ENCODE peak calls at places on chromosome 21, in five cellular contexts. P is OCI-LY7, W is GM23338, G is RWPE1, R is left lung. I is an unnamed sample.

GRCh38 chr21:42563261-42564045 is 49.8 kb downstream of the SLC37A1 start:
- DNase-seq in P (no peak), W (no peak), R (peak), G (peak), I (no peak)

GRCh38 chr21:44331650-44332306 is 7.4 kb downstream of the CFAP410 start:
- DNase-seq in W (no peak), R (no peak), P (no peak), G (peak), I (no peak)

GRCh38 chr21:44487831-44488230 is 32.5 kb downstream of the LRRC3 start:
- DNase-seq in W (peak), R (no peak), P (peak), G (no peak), I (no peak)

GRCh38 chr21:36706951-36707762 is 8.2 kb downstream of the SIM2 start:
- DNase-seq in R (no peak), W (peak), G (no peak), P (no peak), I (no peak)

GRCh38 chr21:31658053-31658452 is 1.4 kb upstream of the SOD1 start:
- DNase-seq in R (no peak), W (no peak), P (no peak), G (no peak), I (no peak)

GRCh38 chr21:27532081-27532480 is 565.2 kb upstream of the ADAMTS5 start:
- DNase-seq in G (no peak), R (no peak), P (no peak), W (no peak), I (peak)

GRCh38 chr21:8989883-8990325 is 1531.5 kb upstream of the TPTE start:
- DNase-seq in R (no peak), W (peak), P (no peak), G (no peak), I (no peak)

GRCh38 chr21:42105476-42105875 is 34.4 kb downstream of the UMODL1 start:
- DNase-seq in G (no peak), W (no peak), R (no peak), P (no peak), I (no peak)

GRCh38 chr21:44509539-44509938 is 30.5 kb downstream of the KRTAP10-1 start:
- DNase-seq in P (peak), G (peak), W (no peak), R (peak), I (peak)

GRCh38 chr21:42276076-42276475 is 39.1 kb downstream of the TFF3 start:
- DNase-seq in P (no peak), R (no peak), G (no peak), W (no peak), I (no peak)

GRCh38 chr21:31318971-31319370 is 25.1 kb downstream of the TIAM1 start:
- DNase-seq in P (no peak), R (no peak), W (no peak), G (no peak), I (no peak)

GRCh38 chr21:42258150-42258884 is 39.4 kb downstream of the ABCG1 start:
- DNase-seq in W (peak), G (peak), P (peak), R (peak), I (peak)

GRCh38 chr21:42120056-42120903 is 49.2 kb downstream of the UMODL1 start:
- DNase-seq in P (peak), W (no peak), G (no peak), R (no peak), I (peak)

GRCh38 chr21:18142639-18143038 is 102.0 kb upstream of the CHODL start:
- DNase-seq in R (no peak), G (no peak), W (no peak), P (no peak), I (no peak)

GRCh38 chr21:41796476-41797080 is 29.7 kb upstream of the RIPK4 start:
- DNase-seq in W (no peak), R (no peak), G (no peak), P (no peak), I (no peak)

GRCh38 chr21:36422279-36423098 is 37.3 kb downstream of the CHAF1B start:
- DNase-seq in W (peak), P (peak), R (peak), G (peak), I (peak)

GRCh38 chr21:15557925-15558324 is 171.9 kb upstream of the USP25 start:
- DNase-seq in R (no peak), P (peak), W (no peak), G (no peak), I (no peak)
- H3K27ac ChIP-seq in R (no peak), P (no peak), W (no peak), G (no peak), I (no peak)

GRCh38 chr21:45926281-45926680 is 55.3 kb upstream of the COL6A1 start:
- DNase-seq in G (no peak), R (no peak), P (no peak), W (peak), I (no peak)
- TF ChIP-seq CTCF in G (no peak), R (no peak), P (no peak), W (peak), I (no peak)

GRCh38 chr21:28769683-28770082 is 223.0 kb downstream of the LTN1 start:
- DNase-seq in W (no peak), R (no peak), G (no peak), P (no peak), I (no peak)
- H3K27ac ChIP-seq in W (no peak), R (peak), G (no peak), P (no peak), I (no peak)

GRCh38 chr21:45698493-45698947 is 55.0 kb downstream of the PCBP3 start:
- DNase-seq in G (peak), P (no peak), R (peak), W (no peak), I (peak)

GRCh38 chr21:45699966-45700365 is 56.4 kb downstream of the PCBP3 start:
- DNase-seq in P (no peak), W (no peak), R (no peak), G (no peak), I (no peak)

GRCh38 chr21:45699251-45699942 is 55.9 kb downstream of the PCBP3 start:
- DNase-seq in R (no peak), P (no peak), G (no peak), W (no peak), I (no peak)

GRCh38 chr21:45700461-45700860 is 56.9 kb downstream of the PCBP3 start:
- DNase-seq in G (no peak), R (no peak), W (no peak), P (no peak), I (no peak)

DNA sequence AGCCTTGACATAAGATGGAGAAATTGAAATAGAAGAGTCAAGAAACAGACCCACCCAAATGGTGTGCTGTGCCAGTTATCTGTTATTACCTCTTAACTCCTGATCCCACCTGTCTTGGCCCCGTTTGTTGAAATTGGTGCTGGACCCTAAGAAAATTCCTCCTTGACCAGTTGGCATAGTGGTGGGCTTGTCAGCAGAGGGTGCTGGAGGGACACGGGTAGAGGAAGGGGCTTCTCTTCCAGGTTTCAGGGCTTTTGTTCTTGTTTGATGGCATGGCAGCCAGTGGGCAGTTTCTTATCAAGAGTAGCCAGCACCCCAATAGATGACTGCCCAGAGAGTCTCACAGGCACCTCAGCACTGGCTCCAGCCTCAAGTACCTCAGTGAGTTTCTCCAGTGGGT is 51.6 kb downstream of the PCBP3 start:
- DNase-seq in R (no peak), W (peak), P (no peak), G (no peak), I (no peak)
- TF ChIP-seq CTCF in R (no peak), W (peak), P (peak), G (no peak), I (peak)

GRCh38 chr21:38489729-38490128 is 8.5 kb downstream of the ERG start:
- DNase-seq in W (no peak), R (no peak), P (no peak), G (no peak), I (no peak)
- H3K27ac ChIP-seq in W (peak), R (no peak), P (no peak), G (no peak), I (peak)

DNA sequence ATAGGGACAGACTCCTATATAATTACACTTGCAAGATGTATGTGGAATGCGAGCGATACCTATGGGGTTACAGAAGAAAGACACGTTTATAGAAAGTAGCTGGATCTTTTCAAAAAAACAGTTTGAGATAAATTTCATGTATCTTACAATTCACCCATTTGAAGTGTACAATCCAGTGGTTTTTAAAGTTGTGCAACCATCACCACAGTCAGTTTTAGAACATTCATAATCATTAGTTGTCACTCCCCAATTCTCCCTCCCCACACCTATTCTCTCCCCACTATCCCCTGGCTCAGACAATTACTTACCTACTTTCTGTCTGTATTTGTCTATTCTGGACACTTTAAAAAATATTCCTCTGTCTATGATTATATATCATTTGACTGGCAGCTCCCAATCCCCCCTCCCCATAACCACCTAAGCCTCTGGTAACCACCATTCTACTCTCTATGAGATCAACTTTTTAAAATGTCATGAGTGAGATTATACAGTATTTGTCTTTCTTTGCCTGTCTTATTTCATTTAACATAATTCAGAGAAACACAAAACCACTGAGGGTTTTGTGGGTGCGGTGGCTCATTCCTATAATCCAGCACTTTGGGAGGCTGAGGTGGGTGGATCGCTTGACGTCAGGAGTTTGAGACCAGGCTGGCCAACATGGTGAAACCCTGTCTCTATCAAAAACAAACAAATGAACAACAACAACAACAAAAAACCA is 39.1 kb downstream of the MRPS6 start:
- DNase-seq in R (no peak), P (no peak), W (no peak), G (no peak), I (no peak)
- TF ChIP-seq CTCF in R (no peak), P (no peak), W (no peak), G (no peak), I (no peak)